ENCODE peak calls at places on chromosome 4, in five cellular contexts. C, U, H, L and F are unnamed samples. For H3K9me3, the result is how much of the 10 kb centered on the place peaks cover.

GRCh38 chr4:46648088-46648744 is 258.3 kb upstream of the GABRA2 start:
- DNase-seq in C (no peak), U (no peak), H (no peak), L (no peak), F (peak)

GRCh38 chr4:15809473-15809872 is 31.3 kb downstream of the CD38 start:
- DNase-seq in C (no peak), U (no peak), H (no peak), L (no peak), F (no peak)

GRCh38 chr4:7171191-7171900 is 21.0 kb upstream of the SORCS2 start:
- DNase-seq in C (no peak), U (no peak), H (no peak), L (no peak), F (no peak)

GRCh38 chr4:147362868-147363440 is 117.9 kb upstream of the EDNRA start:
- DNase-seq in C (peak), U (no peak), H (peak), L (no peak), F (no peak)

GRCh38 chr4:54228563-54229501 is at the start of gene PDGFRA:
- DNase-seq in C (peak), U (no peak), H (peak), L (peak), F (peak)

GRCh38 chr4:7803992-7804758 is 135.5 kb downstream of the AFAP1 start:
- DNase-seq in C (peak), U (peak), H (peak), L (peak), F (peak)

GRCh38 chr4:3322059-3322550 is 29.3 kb downstream of the RGS12 start:
- DNase-seq in C (peak), U (no peak), H (no peak), L (peak), F (no peak)

GRCh38 chr4:124095596-124095995 is 616.9 kb downstream of the ANKRD50 start:
- DNase-seq in C (no peak), U (no peak), H (no peak), L (no peak), F (no peak)

GRCh38 chr4:145130788-145131398 is 32.8 kb downstream of the ABCE1 start:
- DNase-seq in C (no peak), U (no peak), H (no peak), L (peak), F (peak)

GRCh38 chr4:16001484-16001858 is 38.5 kb upstream of the FGFBP2 start:
- DNase-seq in C (no peak), U (peak), H (peak), L (peak), F (peak)

GRCh38 chr4:80142396-80143304 is 54.7 kb upstream of the PRDM8 start:
- DNase-seq in C (no peak), U (no peak), H (no peak), L (peak), F (no peak)

GRCh38 chr4:92012899-92013867 is 290.6 kb upstream of the GRID2 start:
- DNase-seq in C (no peak), U (no peak), H (no peak), L (no peak), F (no peak)

GRCh38 chr4:114151-114550 is 10.2 kb upstream of the ZNF718 start:
- DNase-seq in C (no peak), U (no peak), H (no peak), L (no peak), F (no peak)

GRCh38 chr4:41245983-41246382 is 10.7 kb upstream of the UCHL1 start:
- DNase-seq in C (no peak), U (no peak), H (no peak), L (no peak), F (no peak)

GRCh38 chr4:114263233-114263632 is 283.8 kb upstream of the ARSJ start:
- DNase-seq in C (no peak), U (no peak), H (no peak), L (peak), F (no peak)

GRCh38 chr4:87657525-87657924 is 7.4 kb downstream of the DMP1 start:
- DNase-seq in C (no peak), U (peak), H (no peak), L (peak), F (no peak)

GRCh38 chr4:168309781-168310180 is 8.8 kb downstream of the DDX60 start:
- DNase-seq in C (no peak), U (no peak), H (no peak), L (no peak), F (no peak)

GRCh38 chr4:152926959-152927358 is 9.2 kb upstream of the FHDC1 start:
- DNase-seq in C (no peak), U (no peak), H (no peak), L (no peak), F (no peak)

GRCh38 chr4:47031011-47031678 is at the start of gene GABRB1:
- DNase-seq in C (peak), U (no peak), H (peak), L (peak), F (peak)

GRCh38 chr4:105605493-105605892 is 53.1 kb downstream of the ARHGEF38 start:
- DNase-seq in C (no peak), U (no peak), H (no peak), L (peak), F (peak)

GRCh38 chr4:184300816-184301215 is 83.1 kb upstream of the ENPP6 start:
- DNase-seq in C (no peak), U (no peak), H (no peak), L (no peak), F (no peak)

GRCh38 chr4:56727150-56727549 is 46.1 kb upstream of the HOPX start:
- DNase-seq in C (no peak), U (no peak), H (no peak), L (no peak), F (no peak)

GRCh38 chr4:98343640-98344039 is 82.5 kb downstream of the RAP1GDS1 start:
- DNase-seq in C (no peak), U (no peak), H (no peak), L (no peak), F (no peak)

GRCh38 chr4:8504279-8505007 is 63.9 kb downstream of the TRMT44 start:
- DNase-seq in C (no peak), U (no peak), H (no peak), L (no peak), F (no peak)

GRCh38 chr4:136650541-136651277 is 881.6 kb downstream of the PCDH18 start:
- DNase-seq in C (no peak), U (peak), H (no peak), L (peak), F (no peak)

GRCh38 chr4:56979674-56980073 is 978 bp downstream of the POLR2B start:
- DNase-seq in C (no peak), U (no peak), H (no peak), L (no peak), F (peak)

GRCh38 chr4:72558655-72559054 is 10.4 kb downstream of the ADAMTS3 start:
- DNase-seq in C (no peak), U (no peak), H (no peak), L (no peak), F (no peak)

GRCh38 chr4:2071912-2072867 is 13.1 kb downstream of the NAT8L start:
- DNase-seq in C (peak), U (no peak), H (no peak), L (no peak), F (no peak)

GRCh38 chr4:150089732-150090131 is 11.5 kb downstream of the DCLK2 start:
- DNase-seq in C (no peak), U (no peak), H (no peak), L (peak), F (no peak)

GRCh38 chr4:148203056-148203898 is 238.9 kb downstream of the NR3C2 start:
- DNase-seq in C (no peak), U (no peak), H (no peak), L (no peak), F (no peak)

GRCh38 chr4:3291969-3292570 is 751 bp upstream of the RGS12 start:
- DNase-seq in C (peak), U (peak), H (peak), L (peak), F (peak)

GRCh38 chr4:37471971-37472370 is 214.2 kb downstream of the RELL1 start:
- DNase-seq in C (peak), U (no peak), H (no peak), L (no peak), F (no peak)

GRCh38 chr4:119020158-119020557 is 115.5 kb upstream of the MYOZ2 start:
- DNase-seq in C (no peak), U (no peak), H (no peak), L (peak), F (no peak)

GRCh38 chr4:39181520-39181904 is 817 bp upstream of the WDR19 start:
- DNase-seq in C (no peak), U (no peak), H (no peak), L (no peak), F (no peak)
- H3K4me3 ChIP-seq in C (peak), U (peak), H (peak), L (peak), F (peak)

GRCh38 chr4:129082302-129082701 is 11.0 kb downstream of the SCLT1 start:
- DNase-seq in C (no peak), U (no peak), H (no peak), L (no peak), F (no peak)
- H3K9me3 ChIP-seq in C (under half), U (under half), H (under half), L (under half), F (under half)

GRCh38 chr4:181830404-181831035 is 412.7 kb upstream of the TENM3 start:
- DNase-seq in C (no peak), U (no peak), H (no peak), L (no peak), F (no peak)
- H3K4me3 ChIP-seq in C (no peak), U (no peak), H (no peak), L (no peak), F (no peak)

DNA sequence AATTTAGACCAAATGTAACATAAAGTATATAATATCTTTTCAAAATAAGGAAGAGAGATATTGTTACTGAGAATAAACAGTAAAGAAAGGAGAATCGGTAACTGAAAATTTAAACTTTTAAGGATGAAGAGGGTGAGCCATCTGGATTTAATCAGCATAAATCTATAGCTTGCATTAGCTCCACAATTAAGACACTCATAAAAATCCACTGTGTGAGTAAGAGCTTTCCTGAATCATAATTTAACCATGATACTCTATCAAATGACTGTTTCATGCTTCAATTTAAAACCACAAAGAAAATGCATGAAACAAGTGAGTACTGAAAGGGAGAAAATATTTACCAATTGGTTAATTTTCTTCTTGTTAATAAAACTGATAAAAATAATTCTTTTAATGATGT is 951.5 kb upstream of the SLIT2 start:
- DNase-seq in C (no peak), U (no peak), H (no peak), L (peak), F (no peak)
- H3K9me3 ChIP-seq in C (under half), U (under half), H (under half), L (under half), F (under half)

GRCh38 chr4:140567722-140568121 is 1.0 kb downstream of the UCP1 start:
- DNase-seq in C (no peak), U (no peak), H (no peak), L (peak), F (no peak)
- H3K4me3 ChIP-seq in C (peak), U (no peak), H (peak), L (peak), F (no peak)

DNA sequence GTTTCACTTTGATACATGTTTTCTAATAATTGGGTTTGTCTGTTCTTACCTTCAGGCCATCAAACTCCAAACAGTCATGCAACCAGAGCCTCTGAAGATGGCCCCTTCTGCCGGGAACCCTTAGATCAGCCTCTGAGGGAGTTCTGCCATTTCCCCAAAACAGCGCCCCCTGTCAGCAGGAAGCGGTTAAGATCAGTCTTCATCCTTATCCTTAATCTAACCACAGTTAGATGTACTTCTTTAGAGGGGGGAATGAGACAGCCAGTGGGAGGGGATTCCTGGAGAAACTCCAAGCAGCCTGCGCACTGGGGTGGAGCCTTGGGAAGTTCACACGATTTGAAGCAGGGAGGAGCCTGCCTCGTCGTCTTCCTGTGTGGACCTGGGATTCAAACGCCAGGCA is 185.4 kb downstream of the INPP4B start:
- DNase-seq in C (no peak), U (no peak), H (no peak), L (no peak), F (no peak)
- H3K9me3 ChIP-seq in C (under half), U (under half), H (under half), L (under half), F (under half)